ENCODE peak calls at places on chromosomes 2 and 18, in seven cellular contexts. O, B, U, Q, E, L and S are unnamed samples.

GRCh38 chr2:23220687-23221086 is 164.3 kb upstream of the KLHL29 start:
- DNase-seq in O (no peak), B (no peak), U (no peak), Q (no peak), E (peak; percentile 17), L (no peak), S (peak; percentile 9)

GRCh38 chr2:166539340-166540162 is 45.5 kb upstream of the SCN7A start:
- DNase-seq in O (peak; percentile 84), B (peak; percentile 32), U (peak; percentile 68), Q (no peak), E (peak; percentile 73), L (peak; percentile 72), S (peak; percentile 14)

GRCh38 chr2:222711315-222711940 is 40.0 kb downstream of the MOGAT1 start:
- DNase-seq in O (no peak), B (no peak), U (no peak), Q (no peak), E (no peak), L (no peak), S (no peak)

GRCh38 chr2:135650721-135651120 is 90.9 kb upstream of the UBXN4 start:
- DNase-seq in O (no peak), B (no peak), U (no peak), Q (no peak), E (no peak), L (peak; percentile 13), S (no peak)

GRCh38 chr18:31658670-31659573 is 25.5 kb downstream of the B4GALT6 start:
- DNase-seq in O (no peak), B (no peak), U (no peak), Q (no peak), E (no peak), L (peak; percentile 67), S (peak; percentile 61)

GRCh38 chr2:170975127-170975942 is 46.3 kb downstream of the GORASP2 start:
- DNase-seq in O (no peak), B (no peak), U (no peak), Q (no peak), E (no peak), L (no peak), S (no peak)

GRCh38 chr2:46315103-46315890 is 18.1 kb downstream of the EPAS1 start:
- DNase-seq in O (peak; percentile 95), B (no peak), U (no peak), Q (no peak), E (no peak), L (peak; percentile 98), S (peak; percentile 69)

GRCh38 chr2:235324324-235324723 is 169.5 kb upstream of the AGAP1 start:
- DNase-seq in O (peak; percentile 23), B (peak; percentile 56), U (peak; percentile 42), Q (no peak), E (no peak), L (no peak), S (no peak)

GRCh38 chr2:238512247-238512867 is 85.6 kb downstream of the ASB1 start:
- DNase-seq in O (no peak), B (no peak), U (no peak), Q (no peak), E (no peak), L (no peak), S (no peak)

GRCh38 chr2:197704434-197705142 is 581 bp upstream of the MARS2 start:
- DNase-seq in O (no peak), B (no peak), U (no peak), Q (no peak), E (no peak), L (no peak), S (no peak)

GRCh38 chr2:145652992-145653545 is 1133.2 kb upstream of the ZEB2 start:
- DNase-seq in O (peak; percentile 95), B (no peak), U (no peak), Q (no peak), E (no peak), L (peak; percentile 91), S (peak; percentile 39)

GRCh38 chr2:95319481-95320343 is 22.6 kb downstream of the KCNIP3 start:
- DNase-seq in O (no peak), B (no peak), U (no peak), Q (no peak), E (no peak), L (no peak), S (no peak)

GRCh38 chr2:219002395-219003266 is 9.4 kb upstream of the CRYBA2 start:
- DNase-seq in O (no peak), B (peak; percentile 92), U (peak; percentile 87), Q (no peak), E (peak; percentile 59), L (no peak), S (peak; percentile 64)

GRCh38 chr2:57798346-57798745 is 248.3 kb upstream of the VRK2 start:
- DNase-seq in O (no peak), B (no peak), U (no peak), Q (no peak), E (no peak), L (no peak), S (no peak)

GRCh38 chr2:57793310-57793709 is 253.3 kb upstream of the VRK2 start:
- DNase-seq in O (no peak), B (no peak), U (no peak), Q (no peak), E (no peak), L (no peak), S (no peak)

GRCh38 chr2:57802243-57802642 is 244.4 kb upstream of the VRK2 start:
- DNase-seq in O (no peak), B (no peak), U (no peak), Q (no peak), E (no peak), L (no peak), S (peak; percentile 65)

DNA sequence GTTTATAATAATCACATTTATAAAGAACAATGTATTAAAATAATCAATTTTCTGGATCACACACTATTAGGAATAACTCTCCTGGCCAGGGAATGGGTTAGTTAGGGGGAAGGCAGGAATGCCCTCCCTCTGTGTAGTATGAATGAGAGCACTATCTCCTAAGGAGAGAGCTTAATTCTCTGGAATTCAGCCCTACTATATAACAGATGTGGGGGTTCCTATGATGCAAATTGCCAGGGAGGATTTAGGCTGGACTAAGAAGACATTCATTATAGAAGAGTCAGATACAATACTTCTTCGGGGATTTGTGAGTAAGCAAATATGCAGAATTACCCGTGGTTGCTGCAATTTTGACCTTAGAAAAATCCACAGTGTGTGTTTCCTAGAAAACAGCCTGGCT is 250.1 kb upstream of the VRK2 start:
- DNase-seq in O (no peak), B (no peak), U (peak; percentile 75), Q (peak; percentile 46), E (peak; percentile 46), L (no peak), S (no peak)
- H3K23ac ChIP-seq in O (no peak overlapping the region), B (no peak overlapping the region), U (no peak overlapping the region), Q (no peak overlapping the region), E (no peak overlapping the region), L (no peak overlapping the region), S (no peak overlapping the region)

GRCh38 chr2:86584164-86584913 is 21.1 kb upstream of the CHMP3 start:
- DNase-seq in O (no peak), B (no peak), U (no peak), Q (no peak), E (no peak), L (peak; percentile 79), S (peak; percentile 59)
- H3K23ac ChIP-seq in O (no peak overlapping the region), B (no peak overlapping the region), U (no peak overlapping the region), Q (no peak overlapping the region), E (no peak overlapping the region), L (no peak overlapping the region), S (no peak overlapping the region)

GRCh38 chr18:10059610-10060468 is 146.0 kb downstream of the VAPA start:
- DNase-seq in O (peak; percentile 18), B (no peak), U (no peak), Q (no peak), E (no peak), L (no peak), S (no peak)

GRCh38 chr18:10055125-10055750 is 141.4 kb downstream of the VAPA start:
- DNase-seq in O (no peak), B (no peak), U (peak; percentile 33), Q (no peak), E (no peak), L (no peak), S (no peak)

GRCh38 chr18:10057808-10058791 is 144.3 kb downstream of the VAPA start:
- DNase-seq in O (peak; percentile 84), B (no peak), U (no peak), Q (no peak), E (no peak), L (peak; percentile 81), S (peak; percentile 38)

GRCh38 chr18:10056506-10056905 is 142.7 kb downstream of the VAPA start:
- DNase-seq in O (no peak), B (no peak), U (no peak), Q (no peak), E (no peak), L (no peak), S (no peak)

DNA sequence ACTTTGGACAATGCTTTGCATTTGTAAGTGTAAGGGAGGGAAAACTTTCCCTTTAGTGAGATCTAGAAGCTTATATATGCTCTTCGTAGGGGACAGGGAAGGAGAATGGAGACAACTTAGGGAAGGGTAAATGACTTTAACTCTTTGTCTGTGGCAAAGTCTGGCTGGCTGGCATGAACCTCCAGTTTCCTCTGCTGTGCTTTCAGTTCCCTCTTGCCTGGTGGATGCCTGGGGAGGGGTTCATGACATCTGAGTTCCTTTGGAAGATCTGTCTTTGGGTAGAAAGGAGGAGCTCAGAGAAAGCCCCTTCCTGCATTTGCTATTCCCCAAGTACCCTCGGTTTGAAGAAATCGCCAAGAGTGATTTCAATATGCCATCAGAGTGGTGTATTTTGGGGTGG is 143.6 kb downstream of the VAPA start:
- DNase-seq in O (no peak), B (no peak), U (no peak), Q (no peak), E (no peak), L (no peak), S (no peak)
- H3K23ac ChIP-seq in O (peak overlapping the region; percentile 77), B (no peak overlapping the region), U (no peak overlapping the region), Q (no peak overlapping the region), E (no peak overlapping the region), L (no peak overlapping the region), S (no peak overlapping the region)

GRCh38 chr2:7490672-7491071 is 573.5 kb downstream of the RNF144A start:
- DNase-seq in O (no peak), B (no peak), U (no peak), Q (no peak), E (no peak), L (no peak), S (no peak)
- H3K23ac ChIP-seq in O (no peak overlapping the region), B (no peak overlapping the region), U (no peak overlapping the region), Q (no peak overlapping the region), E (no peak overlapping the region), L (no peak overlapping the region), S (no peak overlapping the region)

DNA sequence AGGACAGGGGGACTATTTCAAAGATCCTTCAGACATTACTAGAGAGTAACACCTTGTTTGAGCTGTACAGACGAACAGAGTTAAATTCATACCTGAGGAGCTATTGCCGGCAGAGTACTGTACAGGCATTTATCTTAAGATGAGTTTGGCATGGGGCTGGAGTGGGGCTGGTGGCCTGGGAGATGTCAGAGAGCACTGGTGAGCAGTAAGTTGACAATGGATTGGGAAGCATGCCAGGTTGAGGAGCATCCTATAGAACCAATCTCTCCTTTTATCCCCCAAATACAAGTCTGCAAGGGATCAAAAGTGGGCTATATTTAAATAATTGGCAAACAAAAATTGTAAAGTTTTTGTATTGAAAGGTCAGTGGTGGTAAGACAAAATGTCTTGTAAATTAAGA is 58.6 kb downstream of the ADCYAP1 start:
- DNase-seq in O (no peak), B (no peak), U (no peak), Q (no peak), E (no peak), L (no peak), S (no peak)
- H3K23ac ChIP-seq in O (no peak overlapping the region), B (no peak overlapping the region), U (no peak overlapping the region), Q (no peak overlapping the region), E (no peak overlapping the region), L (no peak overlapping the region), S (no peak overlapping the region)